ENCODE peak calls at places on chromosomes 5 and 9, in six cellular contexts. S is activated CD4-positive, alpha-beta T cell treated with anti-CD3 and anti-CD28 coated beads, Interleukin-2, amount 50 U/mL, for 24 hours; X is G401; Y is activated CD4-positive, CD25-positive, alpha-beta regulatory T cell treated with anti-CD3 and anti-CD28 coated beads, Interleukin-2, amount 50 U/mL, for 72 hours; Z is GM20000; Q is breast epithelium. U is an unnamed sample.
A peak's percentile ranks its signal among the peaks of the same experiment; 100 is the strongest.

GRCh38 chr5:1557114-1557873 is 33.5 kb upstream of the LPCAT1 start:
- DNase-seq in X (no peak), S (no peak), Y (no peak), Z (no peak), Q (no peak), U (no peak)

GRCh38 chr9:811101-811531 is 30.4 kb upstream of the DMRT1 start:
- DNase-seq in X (no peak), Y (no peak), Z (no peak), Q (no peak), S (no peak), U (no peak)

GRCh38 chr9:98856982-98857381 is 49.5 kb downstream of the GALNT12 start:
- DNase-seq in X (no peak), Z (no peak), Q (no peak), Y (no peak), S (no peak), U (no peak)

GRCh38 chr5:13625616-13626198 is 318.8 kb downstream of the DNAH5 start:
- DNase-seq in Q (no peak), S (no peak), X (no peak), Y (no peak), Z (no peak), U (no peak)

GRCh38 chr9:79026311-79026710 is 545.5 kb upstream of the TLE4 start:
- DNase-seq in Z (no peak), Y (no peak), Q (no peak), S (no peak), X (no peak), U (no peak)

GRCh38 chr5:151487544-151487943 is 40.1 kb downstream of the SLC36A1 start:
- DNase-seq in Z (no peak), Q (no peak), X (peak; percentile 68), S (no peak), Y (no peak), U (no peak)

GRCh38 chr5:134451618-134452505 is 40.2 kb upstream of the CDKN2AIPNL start:
- DNase-seq in Y (no peak), Q (no peak), S (no peak), X (peak; percentile 82), Z (no peak), U (no peak)

GRCh38 chr9:99807276-99807852 is 14.3 kb upstream of the NR4A3 start:
- DNase-seq in Y (no peak), Q (peak; percentile 67), X (peak; percentile 51), S (no peak), Z (peak; percentile 73), U (peak; percentile 87)

GRCh38 chr9:117034862-117035261 is 347.8 kb downstream of the TRIM32 start:
- DNase-seq in Q (no peak), Z (no peak), S (no peak), Y (no peak), X (peak; percentile 46), U (no peak)

GRCh38 chr5:55547792-55548191 is 13.0 kb upstream of the PLPP1 start:
- DNase-seq in S (no peak), Y (no peak), Q (no peak), X (no peak), Z (no peak), U (no peak)

GRCh38 chr5:2746642-2747041 is 4.8 kb downstream of the IRX2 start:
- DNase-seq in S (no peak), Z (no peak), Q (no peak), Y (no peak), X (no peak), U (no peak)

GRCh38 chr5:107451028-107451427 is 219.7 kb downstream of the EFNA5 start:
- DNase-seq in X (no peak), Y (no peak), Q (no peak), Z (no peak), S (no peak), U (no peak)

GRCh38 chr5:10111575-10111974 is 138.1 kb downstream of the ATPSCKMT start:
- DNase-seq in Q (no peak), Y (no peak), Z (peak; percentile 37), X (no peak), S (no peak), U (peak; percentile 56)

GRCh38 chr5:75052461-75053285 is at the start of gene GCNT4:
- DNase-seq in Q (no peak), Z (peak; percentile 52), X (no peak), Y (peak; percentile 70), S (peak; percentile 29), U (no peak)

GRCh38 chr5:105504-106080 is 13.6 kb downstream of the PLEKHG4B start:
- DNase-seq in Q (no peak), X (no peak), Z (no peak), S (no peak), Y (no peak), U (no peak)

GRCh38 chr5:55636711-55637110 is 75.4 kb downstream of the SLC38A9 start:
- DNase-seq in Q (peak; percentile 37), X (no peak), S (no peak), Z (no peak), Y (no peak), U (peak; percentile 43)

GRCh38 chr9:99085949-99086948 is 18.7 kb upstream of the TGFBR1 start:
- DNase-seq in Z (no peak), S (no peak), X (peak; percentile 26), Q (no peak), Y (no peak), U (peak; percentile 56)

GRCh38 chr9:3241290-3241689 is 284.5 kb downstream of the RFX3 start:
- DNase-seq in X (no peak), Q (no peak), Z (no peak), Y (no peak), S (no peak), U (peak; percentile 12)

GRCh38 chr9:127537792-127538191 is 74.3 kb upstream of the STXBP1 start:
- DNase-seq in Q (no peak), S (no peak), X (peak; percentile 74), Y (no peak), Z (peak; percentile 49), U (no peak)

GRCh38 chr5:159392881-159393280 is 62.6 kb upstream of the IL12B start:
- DNase-seq in X (no peak), S (no peak), Y (no peak), Z (no peak), Q (no peak), U (no peak)

GRCh38 chr5:110219769-110220168 is 506.7 kb downstream of the TMEM232 start:
- DNase-seq in X (no peak), Y (no peak), Z (no peak), S (no peak), Q (no peak), U (no peak)

GRCh38 chr9:128192601-128193371 is 1.4 kb upstream of the CIZ1 start:
- DNase-seq in Z (peak; percentile 80), Y (no peak), S (no peak), Q (peak; percentile 81), X (peak; percentile 93), U (no peak)

U was measured in pons.